ENCODE peak calls at places on chromosomes 11 and 22, in six cellular contexts. One of them, this sample, is unnamed.

GRCh38 chr11:37908224-37908558 is 1310.2 kb upstream of the RAG2 start:
- DNase-seq in neural crest cell: no peak
- DNase-seq in adrenal gland: no peak
- DNase-seq in H9: no peak
- DNase-seq in GM12865: no peak
- DNase-seq in tibial artery: no peak
- DNase-seq in this sample: no peak

GRCh38 chr11:96337541-96338530 is 5.2 kb downstream of the MAML2 start:
- DNase-seq in neural crest cell: no peak
- DNase-seq in GM12865: peak
- DNase-seq in tibial artery: peak
- DNase-seq in H9: no peak
- DNase-seq in adrenal gland: peak
- DNase-seq in this sample: no peak

GRCh38 chr11:1560011-1560579 is 12.0 kb downstream of the DUSP8 start:
- DNase-seq in H9: peak
- DNase-seq in GM12865: no peak
- DNase-seq in adrenal gland: no peak
- DNase-seq in neural crest cell: no peak
- DNase-seq in tibial artery: no peak
- DNase-seq in this sample: no peak

GRCh38 chr11:114604886-114605285 is 9.3 kb upstream of the NXPE4 start:
- DNase-seq in GM12865: peak
- DNase-seq in tibial artery: no peak
- DNase-seq in neural crest cell: no peak
- DNase-seq in H9: no peak
- DNase-seq in adrenal gland: no peak
- DNase-seq in this sample: no peak

GRCh38 chr11:65786786-65787636 is at the start of gene OVOL1:
- DNase-seq in H9: peak
- DNase-seq in neural crest cell: no peak
- DNase-seq in GM12865: no peak
- DNase-seq in adrenal gland: no peak
- DNase-seq in tibial artery: no peak
- DNase-seq in this sample: no peak

GRCh38 chr11:10638285-10638684 is 55.3 kb downstream of the IRAG1 start:
- DNase-seq in tibial artery: peak
- DNase-seq in H9: no peak
- DNase-seq in adrenal gland: peak
- DNase-seq in GM12865: no peak
- DNase-seq in neural crest cell: no peak
- DNase-seq in this sample: no peak

GRCh38 chr11:35272391-35272821 is 133.4 kb downstream of the CD44 start:
- DNase-seq in H9: no peak
- DNase-seq in adrenal gland: no peak
- DNase-seq in tibial artery: no peak
- DNase-seq in GM12865: peak
- DNase-seq in neural crest cell: no peak
- DNase-seq in this sample: peak

GRCh38 chr11:75428301-75428724 is 4.7 kb downstream of the KLHL35 start:
- DNase-seq in GM12865: peak
- DNase-seq in adrenal gland: peak
- DNase-seq in H9: peak
- DNase-seq in tibial artery: peak
- DNase-seq in neural crest cell: peak
- DNase-seq in this sample: peak

GRCh38 chr22:39171623-39172264 is 19.3 kb upstream of the CBX7 start:
- DNase-seq in H9: peak
- DNase-seq in adrenal gland: no peak
- DNase-seq in GM12865: no peak
- DNase-seq in tibial artery: no peak
- DNase-seq in neural crest cell: no peak
- DNase-seq in this sample: no peak

GRCh38 chr11:117874253-117874909 is 2.1 kb downstream of the FXYD6 start:
- DNase-seq in H9: peak
- DNase-seq in adrenal gland: no peak
- DNase-seq in neural crest cell: no peak
- DNase-seq in GM12865: no peak
- DNase-seq in tibial artery: no peak
- DNase-seq in this sample: no peak

GRCh38 chr11:86091566-86091965 is 22.7 kb upstream of the PICALM start:
- DNase-seq in tibial artery: peak
- DNase-seq in GM12865: no peak
- DNase-seq in H9: no peak
- DNase-seq in neural crest cell: no peak
- DNase-seq in adrenal gland: no peak
- DNase-seq in this sample: no peak

DNA sequence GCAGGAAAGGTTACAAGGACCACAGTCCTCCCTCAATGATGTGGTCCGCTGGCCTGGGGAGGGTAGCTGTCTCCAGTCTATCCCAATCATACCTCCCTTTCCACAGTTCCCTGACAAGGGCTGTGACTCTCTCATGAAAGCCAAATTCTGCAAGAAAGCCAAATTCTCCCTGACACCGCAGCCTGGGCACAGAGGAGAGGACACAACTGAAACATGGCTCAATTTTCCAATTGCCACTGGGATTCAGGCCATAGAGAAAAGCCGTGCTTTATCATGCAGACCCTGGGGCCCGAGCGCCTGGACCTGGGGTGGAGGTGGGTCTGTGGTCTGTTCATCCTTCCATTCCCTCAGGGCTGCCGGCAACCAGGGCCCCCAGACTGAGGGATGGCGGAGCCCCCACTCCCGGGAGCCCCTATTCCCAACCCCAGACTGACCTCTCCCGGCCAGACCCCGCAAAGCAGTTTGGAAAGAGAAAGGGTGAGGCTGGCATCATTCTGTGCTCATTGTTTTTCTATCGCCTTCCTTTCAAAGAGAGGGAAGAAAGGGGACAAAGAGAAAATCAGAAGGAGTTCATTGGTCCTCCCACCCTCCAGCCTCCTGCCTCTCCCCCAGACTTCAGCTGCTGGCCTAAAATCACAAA is 239.5 kb downstream of the BUD13 start:
- DNase-seq in tibial artery: no peak
- DNase-seq in adrenal gland: no peak
- DNase-seq in neural crest cell: peak
- DNase-seq in H9: no peak
- DNase-seq in GM12865: no peak
- DNase-seq in this sample: no peak
- TF ChIP-seq CTCF in tibial artery: no peak
- TF ChIP-seq CTCF in adrenal gland: no peak
- TF ChIP-seq CTCF in neural crest cell: no peak
- TF ChIP-seq CTCF in H9: peak
- TF ChIP-seq CTCF in GM12865: no peak
- TF ChIP-seq CTCF in this sample: peak

GRCh38 chr11:43511959-43512358 is 153.2 kb downstream of the TTC17 start:
- DNase-seq in neural crest cell: no peak
- DNase-seq in GM12865: no peak
- DNase-seq in tibial artery: no peak
- DNase-seq in H9: no peak
- DNase-seq in adrenal gland: no peak
- DNase-seq in this sample: no peak

GRCh38 chr11:43516316-43516820 is 157.6 kb downstream of the TTC17 start:
- DNase-seq in GM12865: no peak
- DNase-seq in neural crest cell: peak
- DNase-seq in tibial artery: no peak
- DNase-seq in H9: no peak
- DNase-seq in adrenal gland: no peak
- DNase-seq in this sample: no peak

GRCh38 chr11:43517518-43517917 is 158.8 kb downstream of the TTC17 start:
- DNase-seq in neural crest cell: no peak
- DNase-seq in H9: no peak
- DNase-seq in adrenal gland: no peak
- DNase-seq in tibial artery: no peak
- DNase-seq in GM12865: no peak
- DNase-seq in this sample: no peak

GRCh38 chr11:43518407-43519165 is 159.9 kb downstream of the TTC17 start:
- DNase-seq in GM12865: no peak
- DNase-seq in adrenal gland: peak
- DNase-seq in H9: no peak
- DNase-seq in neural crest cell: no peak
- DNase-seq in tibial artery: no peak
- DNase-seq in this sample: no peak

GRCh38 chr11:43515090-43515489 is 156.4 kb downstream of the TTC17 start:
- DNase-seq in tibial artery: no peak
- DNase-seq in H9: peak
- DNase-seq in neural crest cell: peak
- DNase-seq in GM12865: peak
- DNase-seq in adrenal gland: no peak
- DNase-seq in this sample: no peak
- TF ChIP-seq CTCF in tibial artery: no peak
- TF ChIP-seq CTCF in H9: peak
- TF ChIP-seq CTCF in neural crest cell: peak
- TF ChIP-seq CTCF in GM12865: peak
- TF ChIP-seq CTCF in adrenal gland: peak
- TF ChIP-seq CTCF in this sample: peak

DNA sequence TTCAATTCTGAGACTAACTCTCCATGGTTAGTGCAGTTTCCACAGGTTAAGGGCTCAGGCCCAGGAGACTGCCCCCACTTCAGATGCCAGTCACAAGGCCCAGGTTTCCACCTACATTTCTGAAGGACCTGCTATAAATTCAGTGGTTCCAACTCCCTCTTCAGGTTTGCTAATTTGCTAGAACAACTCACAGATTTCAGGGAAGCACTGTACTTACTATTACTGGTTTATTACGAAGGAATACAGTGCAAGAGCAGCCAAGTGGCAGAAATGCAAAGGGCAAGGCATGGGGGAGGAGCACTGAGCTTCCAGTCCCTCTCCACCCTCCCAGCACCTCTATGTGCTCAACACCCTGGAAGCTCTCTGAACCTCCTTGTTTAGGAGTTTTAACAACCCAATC is 39.3 kb upstream of the SPON1 start:
- DNase-seq in tibial artery: no peak
- DNase-seq in neural crest cell: no peak
- DNase-seq in adrenal gland: no peak
- DNase-seq in H9: no peak
- DNase-seq in GM12865: no peak
- DNase-seq in this sample: no peak
- TF ChIP-seq CTCF in tibial artery: no peak
- TF ChIP-seq CTCF in neural crest cell: no peak
- TF ChIP-seq CTCF in adrenal gland: no peak
- TF ChIP-seq CTCF in H9: peak
- TF ChIP-seq CTCF in GM12865: no peak
- TF ChIP-seq CTCF in this sample: no peak

DNA sequence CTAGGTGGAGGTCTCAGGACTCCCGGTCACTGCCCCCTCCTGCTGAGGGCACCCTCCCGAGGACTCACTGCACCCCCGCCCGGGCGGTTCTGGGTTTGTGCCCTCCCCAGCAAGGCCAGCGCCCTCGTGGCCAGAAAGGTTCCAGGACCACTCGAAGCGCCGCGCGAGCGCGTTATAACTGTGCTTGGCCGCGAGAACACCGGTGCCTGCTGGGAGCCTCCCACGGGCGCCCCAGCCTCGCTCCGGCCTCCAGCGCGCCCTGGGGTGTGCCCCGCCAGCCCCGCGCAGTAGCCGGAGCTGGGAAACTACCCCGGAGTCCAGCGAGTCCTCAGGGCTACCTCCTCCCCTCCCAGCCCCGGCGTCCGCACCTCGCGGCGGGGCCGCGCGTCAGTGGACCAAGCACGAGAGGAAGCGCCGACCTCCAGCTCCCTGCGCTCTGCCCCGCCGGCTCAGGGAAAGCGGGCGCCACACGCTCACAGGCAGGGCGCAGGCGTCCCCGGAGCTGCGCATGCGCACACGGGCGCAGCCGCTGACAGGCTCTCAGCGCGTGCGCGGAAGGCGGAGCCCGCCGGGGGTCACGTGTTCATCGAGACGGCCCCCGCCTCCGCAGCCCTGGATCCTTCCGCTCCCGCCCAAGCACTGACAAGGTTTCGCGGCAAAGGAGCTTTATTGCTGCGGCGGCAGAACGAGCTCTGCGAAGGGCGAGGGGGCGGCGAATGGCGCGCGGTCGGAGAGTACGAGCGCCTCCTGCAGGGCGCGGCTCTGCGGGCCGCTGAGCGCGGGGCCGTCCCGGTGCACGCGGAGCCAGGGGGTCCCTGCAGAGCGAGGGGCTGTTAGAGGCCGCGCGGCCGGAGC is at the start of gene SCO2:
- DNase-seq in GM12865: peak
- DNase-seq in neural crest cell: peak
- DNase-seq in H9: peak
- DNase-seq in adrenal gland: peak
- DNase-seq in tibial artery: peak
- DNase-seq in this sample: peak
- TF ChIP-seq CTCF in GM12865: peak
- TF ChIP-seq CTCF in neural crest cell: peak
- TF ChIP-seq CTCF in H9: peak
- TF ChIP-seq CTCF in adrenal gland: no peak
- TF ChIP-seq CTCF in tibial artery: peak
- TF ChIP-seq CTCF in this sample: peak

DNA sequence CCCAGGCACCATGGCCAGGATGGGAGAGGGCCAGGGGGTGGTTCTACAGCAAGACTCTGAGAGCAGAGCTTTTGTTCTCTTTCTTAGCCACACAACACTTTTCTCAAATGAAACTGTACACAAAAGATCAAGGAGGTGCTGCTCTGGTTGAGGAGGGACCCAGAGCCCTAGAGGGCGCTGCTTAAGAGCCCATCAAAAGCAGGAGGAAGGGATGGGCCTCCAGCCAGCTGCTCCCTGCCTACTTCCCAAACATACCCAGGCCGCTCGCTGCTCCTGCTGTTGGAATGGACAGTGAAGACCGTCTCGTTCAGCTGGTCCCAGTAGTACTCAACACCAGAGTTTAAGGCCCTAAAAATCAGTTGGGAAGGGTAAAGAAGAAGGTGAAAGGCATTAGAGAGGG is 18.4 kb upstream of the CHRM4 start:
- DNase-seq in H9: peak
- DNase-seq in adrenal gland: no peak
- DNase-seq in tibial artery: no peak
- DNase-seq in GM12865: no peak
- DNase-seq in neural crest cell: no peak
- DNase-seq in this sample: no peak
- TF ChIP-seq CTCF in H9: peak
- TF ChIP-seq CTCF in adrenal gland: no peak
- TF ChIP-seq CTCF in tibial artery: no peak
- TF ChIP-seq CTCF in GM12865: no peak
- TF ChIP-seq CTCF in neural crest cell: no peak
- TF ChIP-seq CTCF in this sample: no peak